ENCODE peak calls at places on chromosomes 12 and 14, in four cellular contexts. D, N, K and O are unnamed samples.

GRCh38 chr14:22505751-22506710 is 83.0 kb downstream of the DAD1 start:
- DNase-seq in K (no peak), N (no peak), D (no peak), O (no peak)

GRCh38 chr12:51269174-51270066 is 795 bp downstream of the SMAGP start:
- DNase-seq in N (peak; percentile 70), K (no peak), D (peak; percentile 61), O (peak; percentile 69)

GRCh38 chr12:15131462-15131861 is 89.8 kb downstream of the RERG start:
- DNase-seq in K (no peak), D (no peak), N (no peak), O (no peak)

GRCh38 chr14:103091041-103091882 is 3.3 kb upstream of the EXOC3L4 start:
- DNase-seq in N (peak; percentile 86), K (peak; percentile 56), D (peak; percentile 56), O (peak; percentile 91)

GRCh38 chr12:108618079-108618952 is 15.4 kb downstream of the SELPLG start:
- DNase-seq in K (no peak), N (peak; percentile 87), D (peak; percentile 90), O (peak; percentile 91)

GRCh38 chr12:81692008-81692407 is 67.1 kb downstream of the PPFIA2 start:
- DNase-seq in N (no peak), D (no peak), K (no peak), O (no peak)

GRCh38 chr12:11906284-11906935 is 164.3 kb upstream of the BCL2L14 start:
- DNase-seq in K (no peak), D (peak; percentile 27), N (no peak), O (no peak)

GRCh38 chr14:103224996-103225874 is 102.0 kb downstream of the TNFAIP2 start:
- DNase-seq in N (no peak), K (no peak), D (no peak), O (no peak)

GRCh38 chr12:25557830-25558436 is 4.8 kb upstream of the LMNTD1 start:
- DNase-seq in D (peak; percentile 52), N (peak; percentile 15), K (no peak), O (no peak)

GRCh38 chr12:68957273-68957672 is 24.3 kb upstream of the CPM start:
- DNase-seq in N (no peak), D (peak; percentile 52), K (no peak), O (no peak)

GRCh38 chr12:101459642-101460346 is 15.3 kb upstream of the SPIC start:
- DNase-seq in K (no peak), N (no peak), D (no peak), O (no peak)

GRCh38 chr12:56628671-56629458 is 1.3 kb downstream of the BAZ2A start:
- DNase-seq in N (peak; percentile 75), K (no peak), D (peak; percentile 73), O (peak; percentile 61)

GRCh38 chr12:48925218-48925871 is at the start of gene FKBP11:
- DNase-seq in K (peak; percentile 58), D (peak; percentile 60), N (peak; percentile 83), O (peak; percentile 72)

GRCh38 chr14:21723431-21724045 is 49.9 kb upstream of the OR4E1 start:
- DNase-seq in K (no peak), N (peak; percentile 41), D (peak; percentile 25), O (peak; percentile 65)

GRCh38 chr12:65962921-65963883 is 138.9 kb downstream of the HMGA2 start:
- DNase-seq in K (no peak), D (peak; percentile 21), N (peak; percentile 22), O (peak; percentile 61)

GRCh38 chr14:79809849-79810612 is 401.3 kb downstream of the DIO2 start:
- DNase-seq in D (peak; percentile 6), N (no peak), K (no peak), O (no peak)